ENCODE peak calls at places on chromosomes 2 and 18, in ten cellular contexts. Q is T1000, J is cardiac septum, V is prostate gland, K is NCI-H1105, X is neural crest cell, U is psoas muscle, W is T-helper 9 cell, Z is WTC11, E is spleen. I is an unnamed sample.
A peak's percentile ranks its signal among the peaks of the same experiment; 100 is the strongest.

GRCh38 chr18:1017227-1017626 is 112.6 kb downstream of the ADCYAP1 start:
- DNase-seq in W (no peak), K (no peak), X (no peak), E (no peak), Z (no peak), J (no peak), V (no peak), Q (no peak), U (no peak), I (no peak)

GRCh38 chr2:226985227-226985946 is 149.5 kb downstream of the RHBDD1 start:
- DNase-seq in Z (peak; percentile 17), E (no peak), V (peak; percentile 61), W (no peak), Q (peak; percentile 47), J (no peak), K (peak; percentile 40), X (peak; percentile 41), U (no peak), I (peak; percentile 17)

GRCh38 chr2:207405150-207405549 is 124.6 kb upstream of the CREB1 start:
- DNase-seq in Z (no peak), Q (no peak), X (no peak), W (no peak), V (no peak), K (no peak), U (no peak), E (no peak), J (no peak), I (no peak)

GRCh38 chr2:10783421-10783820 is 29.2 kb downstream of the PDIA6 start:
- DNase-seq in K (no peak), U (no peak), X (no peak), Q (no peak), W (no peak), Z (no peak), J (no peak), V (no peak), E (no peak), I (no peak)

GRCh38 chr2:72719416-72719815 is 106.4 kb downstream of the EXOC6B start:
- DNase-seq in U (no peak), V (no peak), X (no peak), J (no peak), W (no peak), E (no peak), K (no peak), Q (no peak), Z (peak; percentile 29), I (peak; percentile 4)

GRCh38 chr2:207046642-207047213 is 107.4 kb downstream of the CPO start:
- DNase-seq in U (no peak), K (no peak), E (no peak), Z (no peak), Q (no peak), W (no peak), X (no peak), V (no peak), J (no peak), I (no peak)

GRCh38 chr18:46167971-46168370 is 63.8 kb downstream of the HAUS1 start:
- DNase-seq in Q (no peak), J (no peak), W (no peak), U (no peak), K (no peak), E (peak; percentile 91), X (no peak), Z (no peak), V (no peak), I (no peak)

GRCh38 chr2:112175333-112175732 is 37.1 kb downstream of the FBLN7 start:
- DNase-seq in W (no peak), U (no peak), Z (no peak), J (no peak), X (no peak), K (no peak), E (no peak), Q (no peak), V (no peak), I (no peak)

GRCh38 chr2:171723724-171724683 is 36.7 kb downstream of the DYNC1I2 start:
- DNase-seq in U (no peak), W (no peak), X (no peak), Q (no peak), K (peak; percentile 70), J (no peak), Z (peak; percentile 28), E (no peak), V (no peak), I (peak; percentile 2)

GRCh38 chr2:11160731-11161455 is 5.6 kb downstream of the SLC66A3 start:
- DNase-seq in W (no peak), Q (no peak), K (no peak), J (no peak), V (no peak), E (peak; percentile 71), U (no peak), X (no peak), Z (no peak), I (no peak)

GRCh38 chr2:212441821-212442220 is 96.8 kb downstream of the ERBB4 start:
- DNase-seq in K (no peak), U (no peak), Q (no peak), E (no peak), V (no peak), X (no peak), Z (no peak), J (no peak), W (no peak), I (no peak)

GRCh38 chr18:50092250-50092780 is 102.6 kb downstream of the MYO5B start:
- DNase-seq in W (no peak), K (no peak), Z (no peak), X (no peak), Q (no peak), J (no peak), E (no peak), U (no peak), V (no peak), I (no peak)

GRCh38 chr2:24076849-24077534 is 866 bp upstream of the SF3B6 start:
- DNase-seq in E (no peak), Q (no peak), K (no peak), Z (no peak), J (no peak), X (no peak), V (no peak), U (no peak), W (no peak), I (peak; percentile 31)

GRCh38 chr2:102027036-102027702 is 35.4 kb downstream of the IL1R2 start:
- DNase-seq in E (no peak), U (no peak), X (no peak), W (no peak), K (no peak), Z (no peak), J (no peak), V (no peak), Q (no peak), I (no peak)

GRCh38 chr2:73243884-73244570 is 9.9 kb downstream of the CCT7 start:
- DNase-seq in K (peak; percentile 27), E (no peak), U (no peak), Z (no peak), W (no peak), Q (no peak), V (peak; percentile 52), X (no peak), J (no peak), I (no peak)

GRCh38 chr2:207974214-207974600 is 51.1 kb downstream of the PLEKHM3 start:
- DNase-seq in J (no peak), Q (no peak), W (no peak), Z (no peak), K (no peak), V (no peak), X (no peak), U (no peak), E (no peak), I (no peak)

GRCh38 chr18:31490387-31490786 is 7.6 kb upstream of the DSG2 start:
- DNase-seq in X (no peak), K (no peak), E (no peak), Z (no peak), W (no peak), V (no peak), J (no peak), U (no peak), Q (no peak), I (no peak)

GRCh38 chr18:4931209-4931608 is 265.8 kb downstream of the AKAIN1 start:
- DNase-seq in Z (no peak), U (no peak), K (no peak), V (no peak), Q (no peak), X (no peak), W (no peak), J (no peak), E (no peak), I (no peak)

GRCh38 chr2:46144133-46144800 is 152.9 kb upstream of the EPAS1 start:
- DNase-seq in Q (no peak), X (no peak), V (no peak), W (no peak), E (no peak), U (no peak), K (no peak), J (no peak), Z (no peak), I (no peak)

GRCh38 chr2:118032169-118033013 is 18.5 kb upstream of the CCDC93 start:
- DNase-seq in X (peak; percentile 37), Q (peak; percentile 12), Z (peak; percentile 38), J (no peak), V (peak; percentile 19), E (no peak), W (peak; percentile 21), U (no peak), K (peak; percentile 5), I (peak; percentile 49)

GRCh38 chr2:67846341-67847070 is 216.3 kb downstream of the C1D start:
- DNase-seq in Q (peak; percentile 78), Z (peak; percentile 72), U (peak; percentile 65), J (peak; percentile 77), E (no peak), X (peak; percentile 79), W (peak; percentile 1), V (peak; percentile 95), K (peak; percentile 93), I (peak; percentile 76)

GRCh38 chr2:144771348-144771747 is 251.4 kb upstream of the ZEB2 start:
- DNase-seq in W (no peak), Q (no peak), E (no peak), Z (no peak), K (no peak), U (no peak), X (no peak), J (no peak), V (no peak), I (no peak)

GRCh38 chr2:107349329-107349728 is 463.4 kb upstream of the ST6GAL2 start:
- DNase-seq in X (no peak), K (no peak), V (no peak), U (no peak), J (no peak), W (no peak), Z (no peak), Q (no peak), E (no peak), I (no peak)

GRCh38 chr2:152062130-152063091 is 36.4 kb downstream of the CACNB4 start:
- DNase-seq in J (no peak), K (no peak), X (no peak), Z (no peak), Q (peak; percentile 11), U (peak; percentile 48), V (peak; percentile 32), E (no peak), W (no peak), I (no peak)

GRCh38 chr18:48983793-48984437 is 33.1 kb upstream of the SMAD7 start:
- DNase-seq in J (no peak), E (no peak), U (no peak), V (no peak), Z (no peak), X (no peak), W (no peak), Q (no peak), K (peak; percentile 27), I (no peak)

GRCh38 chr2:45276914-45277313 is 267.7 kb upstream of the SIX2 start:
- DNase-seq in Z (no peak), U (no peak), Q (no peak), W (no peak), E (no peak), V (no peak), X (no peak), K (no peak), J (no peak), I (no peak)

GRCh38 chr2:241878007-241878970 is 8.8 kb downstream of the RTP5 start:
- DNase-seq in U (peak; percentile 79), V (peak; percentile 69), X (peak; percentile 67), Z (peak; percentile 81), E (peak; percentile 93), Q (peak; percentile 14), K (peak; percentile 71), W (peak; percentile 74), J (no peak), I (peak; percentile 80)

GRCh38 chr18:48164701-48165100 is 234.2 kb upstream of the SMAD2 start:
- DNase-seq in K (no peak), Z (no peak), E (no peak), U (no peak), Q (no peak), V (no peak), J (no peak), W (no peak), X (no peak), I (no peak)

I was measured in nephron progenitor cell.